ENCODE peak calls at places on chromosomes 2 and 18, in four cellular contexts. Y is heart right ventricle; O is activated naive CD8-positive, alpha-beta T cell treated with anti-CD3 and anti-CD28 coated beads, Interleukin-2, amount 50 U/mL, for 24 hours; D is stimulated activated CD4-positive, alpha-beta T cell treated with anti-CD3 and anti-CD28 coated beads, Interleukin-1b, Interleukin-23, amount 100 ng/mL, for 4 hours. I is an unnamed sample.

GRCh38 chr2:108616731-108617161 is 82.5 kb downstream of the LIMS1 start:
- DNase-seq in Y (no peak), O (no peak), D (no peak), I (no peak)

GRCh38 chr2:66555511-66556324 is 120.8 kb downstream of the MEIS1 start:
- DNase-seq in Y (no peak), O (no peak), D (no peak), I (no peak)

GRCh38 chr2:51624995-51625394 is 593.1 kb upstream of the NRXN1 start:
- DNase-seq in Y (no peak), O (no peak), D (no peak), I (no peak)

GRCh38 chr2:19187323-19188020 is 171.0 kb downstream of the OSR1 start:
- DNase-seq in Y (no peak), O (no peak), D (no peak), I (no peak)

GRCh38 chr2:149799296-149799695 is 211.7 kb upstream of the MMADHC start:
- DNase-seq in Y (no peak), O (no peak), D (no peak), I (no peak)

GRCh38 chr2:239939736-239940483 is 85.2 kb downstream of the NDUFA10 start:
- DNase-seq in Y (peak; percentile 27), O (no peak), D (no peak), I (no peak)

GRCh38 chr18:57789105-57789504 is 14.0 kb downstream of the ATP8B1 start:
- DNase-seq in Y (no peak), O (no peak), D (no peak), I (no peak)

GRCh38 chr2:152354909-152355308 is 19.9 kb downstream of the FMNL2 start:
- DNase-seq in Y (no peak), O (no peak), D (no peak), I (no peak)

GRCh38 chr2:204357175-204357695 is 188.0 kb upstream of the PARD3B start:
- DNase-seq in Y (no peak), O (no peak), D (no peak), I (no peak)

GRCh38 chr2:85737481-85737880 is 16.3 kb upstream of the ATOH8 start:
- DNase-seq in Y (peak; percentile 76), O (no peak), D (no peak), I (no peak)

GRCh38 chr18:41075212-41075611 is 879.8 kb upstream of the PIK3C3 start:
- DNase-seq in Y (no peak), O (no peak), D (no peak), I (no peak)

GRCh38 chr2:143123911-143124310 is 5.3 kb upstream of the ARHGAP15 start:
- DNase-seq in Y (no peak), O (no peak), D (no peak), I (no peak)

GRCh38 chr18:79454034-79454735 is 58.5 kb downstream of the NFATC1 start:
- DNase-seq in Y (peak; percentile 36), O (no peak), D (no peak), I (no peak)

GRCh38 chr18:9765505-9765904 is 57.4 kb downstream of the RAB31 start:
- DNase-seq in Y (no peak), O (no peak), D (no peak), I (no peak)

GRCh38 chr2:239192975-239193374 is 207.8 kb downstream of the HDAC4 start:
- DNase-seq in Y (peak; percentile 0), O (no peak), D (no peak), I (no peak)

GRCh38 chr2:31940920-31941319 is 69.9 kb downstream of the MEMO1 start:
- DNase-seq in Y (no peak), O (no peak), D (no peak), I (no peak)

GRCh38 chr2:165149439-165149838 is 54.4 kb downstream of the SCN3A start:
- DNase-seq in Y (no peak), O (no peak), D (no peak), I (no peak)

GRCh38 chr18:58222439-58223125 is 178.6 kb downstream of the NEDD4L start:
- DNase-seq in Y (no peak), O (no peak), D (no peak), I (no peak)

GRCh38 chr2:55590810-55591440 is 26.5 kb downstream of the PPP4R3B start:
- DNase-seq in Y (no peak), O (no peak), D (no peak), I (no peak)

GRCh38 chr2:10221976-10222870 is 80.5 kb upstream of the HPCAL1 start:
- DNase-seq in Y (no peak), O (no peak), D (no peak), I (no peak)

GRCh38 chr2:235601960-235602704 is 108.3 kb downstream of the AGAP1 start:
- DNase-seq in Y (no peak), O (no peak), D (no peak), I (no peak)

GRCh38 chr2:46547223-46548102 is 68.1 kb downstream of the TMEM247 start:
- DNase-seq in Y (peak; percentile 56), O (no peak), D (no peak), I (no peak)